ENCODE peak calls at places on chromosome 2, in seven cellular contexts. D is body of pancreas; L is activated naive CD8-positive, alpha-beta T cell treated with anti-CD3 and anti-CD28 coated beads, Interleukin-2, amount 10 ng/mL, durations not matched to agents 7 days and 5 days; M is mucosa of descending colon; J is lower lobe of right lung; G is heart right ventricle; H is activated T-cell treated with anti-CD3 and anti-CD28 coated beads, Interleukin-2, amount 50 U/mL, for 4 hours. V is an unnamed sample.
A peak's percentile ranks its signal among the peaks of the same experiment; 100 is the strongest.

GRCh38 chr2:61877571-61878245 is 10.7 kb downstream of the CCT4 start:
- ATAC-seq in D (no peak), L (no peak), M (no peak), J (peak; percentile 50), G (no peak), H (no peak), V (no peak)

GRCh38 chr2:151906633-151906998 is 78.4 kb upstream of the ARL5A start:
- ATAC-seq in D (no peak), L (no peak), M (no peak), J (no peak), G (no peak), H (no peak), V (no peak)

GRCh38 chr2:219455635-219456034 is 21.0 kb downstream of the SPEG start:
- ATAC-seq in D (no peak), L (no peak), M (no peak), J (no peak), G (no peak), H (no peak), V (no peak)

GRCh38 chr2:105798595-105798994 is 53.9 kb downstream of the NCK2 start:
- ATAC-seq in D (no peak), L (peak; percentile 9), M (peak; percentile 46), J (peak; percentile 40), G (no peak), H (peak; percentile 35), V (no peak)

GRCh38 chr2:180481998-180482397 is 474.9 kb upstream of the CWC22 start:
- ATAC-seq in D (no peak), L (no peak), M (no peak), J (no peak), G (no peak), H (no peak), V (no peak)

GRCh38 chr2:136116111-136116812 is 1.7 kb downstream of the CXCR4 start:
- ATAC-seq in D (no peak), L (peak; percentile 19), M (peak; percentile 19), J (peak; percentile 37), G (no peak), H (no peak), V (peak; percentile 7)

GRCh38 chr2:37376421-37377186 is 32.2 kb downstream of the QPCT start:
- ATAC-seq in D (no peak), L (peak; percentile 86), M (peak; percentile 57), J (no peak), G (no peak), H (peak; percentile 82), V (peak; percentile 65)

GRCh38 chr2:42917374-42918017 is 125.1 kb upstream of the HAAO start:
- ATAC-seq in D (peak; percentile 50), L (no peak), M (no peak), J (peak; percentile 60), G (peak; percentile 73), H (peak; percentile 54), V (peak; percentile 78)

GRCh38 chr2:34602262-34602661 is 1003.2 kb upstream of the FAM98A start:
- ATAC-seq in D (no peak), L (no peak), M (no peak), J (no peak), G (no peak), H (no peak), V (no peak)

GRCh38 chr2:61263848-61264247 is 101.9 kb downstream of the C2orf74 start:
- ATAC-seq in D (no peak), L (no peak), M (no peak), J (no peak), G (no peak), H (peak; percentile 43), V (no peak)

GRCh38 chr2:69499966-69500365 is 62.7 kb upstream of the NFU1 start:
- ATAC-seq in D (no peak), L (peak; percentile 52), M (peak; percentile 60), J (no peak), G (no peak), H (no peak), V (no peak)

GRCh38 chr2:19140463-19141208 is 217.8 kb downstream of the OSR1 start:
- ATAC-seq in D (no peak), L (no peak), M (no peak), J (peak; percentile 98), G (no peak), H (no peak), V (no peak)

GRCh38 chr2:168166902-168167510 is 80.4 kb downstream of the STK39 start:
- ATAC-seq in D (no peak), L (peak; percentile 36), M (peak; percentile 51), J (no peak), G (peak; percentile 62), H (peak; percentile 28), V (no peak)

GRCh38 chr2:144405313-144405710 is 114.6 kb downstream of the ZEB2 start:
- ATAC-seq in D (no peak), L (no peak), M (no peak), J (no peak), G (no peak), H (no peak), V (no peak)

GRCh38 chr2:10064932-10065682 is 15.1 kb downstream of the CYS1 start:
- ATAC-seq in D (no peak), L (no peak), M (no peak), J (no peak), G (no peak), H (no peak), V (no peak)